ENCODE peak calls at places on chromosomes 16 and 17, in six cellular contexts. Y is activated CD4-positive, alpha-beta T cell treated with anti-CD3 and anti-CD28 coated beads, Interleukin-2, amount 10 ng/mL, durations not matched to agents 7 days and 5 days; H is activated T-helper 1 cell treated with Interleukin-2 at 50 U/mL for 16 hours; M is ACHN; J is activated naive CD4-positive, alpha-beta T cell treated with anti-CD3 and anti-CD28 coated beads for 36 hours; W is stimulated activated CD8-positive, alpha-beta memory T cell treated with anti-CD3 and anti-CD28 coated beads, Interleukin-7, amount 100 ng/mL, for 1 hour. N is an unnamed sample.
A peak's percentile ranks its signal among the peaks of the same experiment; 100 is the strongest.

GRCh38 chr17:65799454-65799853 is 238.0 kb upstream of the AXIN2 start:
- DNase-seq in Y (no peak), H (no peak), J (peak; percentile 26), M (no peak), W (no peak), N (no peak)

GRCh38 chr16:12802661-12803060 is 1.0 kb downstream of the CPPED1 start:
- DNase-seq in H (no peak), Y (no peak), M (no peak), W (no peak), J (no peak), N (no peak)

GRCh38 chr16:28846933-28847273 is 755 bp upstream of the TUFM start:
- DNase-seq in J (no peak), H (no peak), W (no peak), Y (peak; percentile 11), M (peak; percentile 11), N (no peak)

GRCh38 chr16:2937170-2937569 is 25.4 kb downstream of the FLYWCH1 start:
- DNase-seq in H (no peak), Y (no peak), M (no peak), W (no peak), J (no peak), N (no peak)

GRCh38 chr17:1532836-1533602 is 16.6 kb upstream of the INPP5K start:
- DNase-seq in M (peak; percentile 36), H (peak; percentile 7), W (peak; percentile 13), J (peak; percentile 65), Y (peak; percentile 51), N (no peak)

GRCh38 chr16:75243667-75244224 is 7.7 kb downstream of the BCAR1 start:
- DNase-seq in H (no peak), Y (no peak), J (no peak), W (no peak), M (no peak), N (peak; percentile 81)

GRCh38 chr17:8345951-8346665 is 6.5 kb downstream of the ODF4 start:
- DNase-seq in M (no peak), Y (no peak), W (no peak), J (no peak), H (no peak), N (no peak)

GRCh38 chr17:19248923-19249574 is 11.9 kb downstream of the EPN2 start:
- DNase-seq in H (no peak), Y (no peak), W (no peak), J (no peak), M (peak; percentile 57), N (peak; percentile 45)

GRCh38 chr17:67218385-67218950 is 26.5 kb downstream of the HELZ start:
- DNase-seq in H (no peak), J (no peak), Y (no peak), W (no peak), M (peak; percentile 42), N (no peak)

GRCh38 chr16:17125671-17126070 is 345.1 kb downstream of the XYLT1 start:
- DNase-seq in H (no peak), J (no peak), W (no peak), Y (no peak), M (no peak), N (no peak)

GRCh38 chr17:78278139-78278741 is 46.8 kb downstream of the TMEM235 start:
- DNase-seq in J (peak; percentile 75), M (no peak), H (no peak), W (no peak), Y (no peak), N (no peak)

GRCh38 chr16:83336630-83337029 is 471.1 kb upstream of the HSBP1 start:
- DNase-seq in H (no peak), J (no peak), W (no peak), Y (no peak), M (no peak), N (no peak)

GRCh38 chr17:81298325-81298990 is 3.4 kb upstream of the SLC38A10 start:
- DNase-seq in Y (no peak), J (no peak), W (no peak), M (no peak), H (no peak), N (peak; percentile 51)

GRCh38 chr16:73448970-73449369 is 401.0 kb upstream of the ZFHX3 start:
- DNase-seq in J (no peak), Y (no peak), W (no peak), M (no peak), H (no peak), N (no peak)

GRCh38 chr16:21301168-21301894 is 23.2 kb upstream of the CRYM start:
- DNase-seq in J (peak; percentile 65), M (peak; percentile 95), Y (peak; percentile 58), W (no peak), H (no peak), N (peak; percentile 82)

GRCh38 chr16:23254338-23254737 is 47.8 kb upstream of the SCNN1B start:
- DNase-seq in W (no peak), Y (peak; percentile 11), M (peak; percentile 77), H (no peak), J (no peak), N (no peak)

GRCh38 chr16:12130691-12131302 is 154.3 kb downstream of the SNX29 start:
- DNase-seq in J (no peak), M (no peak), Y (no peak), W (no peak), H (no peak), N (no peak)

N was measured in upper lobe of left lung.